ENCODE peak calls at places on chromosome 11, in seven cellular contexts. One of them, this sample, is unnamed.

GRCh38 chr11:103619480-103619879 is 417.0 kb upstream of the DDI1 start:
- DNase-seq in neural crest cell: no peak
- DNase-seq in HFFc6: peak
- DNase-seq in NCI-H1092: peak
- DNase-seq in non-pigmented ciliary epithelial cell: no peak
- DNase-seq in pancreas: no peak
- DNase-seq in stimulated activated naive CD4-positive, alpha-beta T cell: no peak
- DNase-seq in this sample: no peak

GRCh38 chr11:6650104-6650503 is 5.5 kb downstream of the DCHS1 start:
- DNase-seq in non-pigmented ciliary epithelial cell: no peak
- DNase-seq in pancreas: no peak
- DNase-seq in stimulated activated naive CD4-positive, alpha-beta T cell: no peak
- DNase-seq in HFFc6: no peak
- DNase-seq in NCI-H1092: no peak
- DNase-seq in neural crest cell: no peak
- DNase-seq in this sample: no peak

GRCh38 chr11:124302756-124303155 is 11.0 kb downstream of the OR8D1 start:
- DNase-seq in NCI-H1092: no peak
- DNase-seq in stimulated activated naive CD4-positive, alpha-beta T cell: no peak
- DNase-seq in non-pigmented ciliary epithelial cell: no peak
- DNase-seq in pancreas: no peak
- DNase-seq in neural crest cell: no peak
- DNase-seq in HFFc6: no peak
- DNase-seq in this sample: no peak

GRCh38 chr11:111977141-111978027 is 40.2 kb downstream of the DIXDC1 start:
- DNase-seq in HFFc6: peak
- DNase-seq in stimulated activated naive CD4-positive, alpha-beta T cell: no peak
- DNase-seq in neural crest cell: peak
- DNase-seq in pancreas: peak
- DNase-seq in non-pigmented ciliary epithelial cell: no peak
- DNase-seq in NCI-H1092: peak
- DNase-seq in this sample: no peak

GRCh38 chr11:116702772-116703360 is 69.9 kb downstream of the BUD13 start:
- DNase-seq in neural crest cell: no peak
- DNase-seq in NCI-H1092: peak
- DNase-seq in HFFc6: no peak
- DNase-seq in non-pigmented ciliary epithelial cell: no peak
- DNase-seq in pancreas: no peak
- DNase-seq in stimulated activated naive CD4-positive, alpha-beta T cell: no peak
- DNase-seq in this sample: no peak

GRCh38 chr11:119617343-119617713 is 111.7 kb downstream of the NECTIN1 start:
- DNase-seq in neural crest cell: no peak
- DNase-seq in pancreas: no peak
- DNase-seq in NCI-H1092: no peak
- DNase-seq in stimulated activated naive CD4-positive, alpha-beta T cell: no peak
- DNase-seq in HFFc6: no peak
- DNase-seq in non-pigmented ciliary epithelial cell: no peak
- DNase-seq in this sample: no peak

GRCh38 chr11:85088286-85088685 is 538.9 kb downstream of the DLG2 start:
- DNase-seq in pancreas: no peak
- DNase-seq in stimulated activated naive CD4-positive, alpha-beta T cell: no peak
- DNase-seq in HFFc6: no peak
- DNase-seq in neural crest cell: no peak
- DNase-seq in NCI-H1092: no peak
- DNase-seq in non-pigmented ciliary epithelial cell: peak
- DNase-seq in this sample: no peak

GRCh38 chr11:58525037-58525614 is 17.2 kb upstream of the OR5B21 start:
- DNase-seq in stimulated activated naive CD4-positive, alpha-beta T cell: peak
- DNase-seq in neural crest cell: no peak
- DNase-seq in non-pigmented ciliary epithelial cell: no peak
- DNase-seq in HFFc6: no peak
- DNase-seq in pancreas: no peak
- DNase-seq in NCI-H1092: no peak
- DNase-seq in this sample: no peak

GRCh38 chr11:70467196-70468085 is 69.1 kb downstream of the CTTN start:
- DNase-seq in pancreas: peak
- DNase-seq in neural crest cell: peak
- DNase-seq in stimulated activated naive CD4-positive, alpha-beta T cell: no peak
- DNase-seq in HFFc6: peak
- DNase-seq in NCI-H1092: peak
- DNase-seq in non-pigmented ciliary epithelial cell: no peak
- DNase-seq in this sample: no peak

GRCh38 chr11:114562166-114562916 is 2.7 kb upstream of the NXPE1 start:
- DNase-seq in NCI-H1092: no peak
- DNase-seq in non-pigmented ciliary epithelial cell: peak
- DNase-seq in neural crest cell: no peak
- DNase-seq in HFFc6: peak
- DNase-seq in stimulated activated naive CD4-positive, alpha-beta T cell: no peak
- DNase-seq in pancreas: no peak
- DNase-seq in this sample: no peak

GRCh38 chr11:8016396-8016949 is 29.3 kb downstream of the EIF3F start:
- DNase-seq in pancreas: no peak
- DNase-seq in NCI-H1092: no peak
- DNase-seq in neural crest cell: no peak
- DNase-seq in HFFc6: no peak
- DNase-seq in stimulated activated naive CD4-positive, alpha-beta T cell: no peak
- DNase-seq in non-pigmented ciliary epithelial cell: no peak
- DNase-seq in this sample: no peak

GRCh38 chr11:12086271-12087074 is 23.9 kb upstream of the MICAL2 start:
- DNase-seq in non-pigmented ciliary epithelial cell: peak
- DNase-seq in HFFc6: peak
- DNase-seq in neural crest cell: no peak
- DNase-seq in stimulated activated naive CD4-positive, alpha-beta T cell: no peak
- DNase-seq in NCI-H1092: no peak
- DNase-seq in pancreas: no peak
- DNase-seq in this sample: no peak

GRCh38 chr11:57474017-57474750 is 13.9 kb downstream of the RTN4RL2 start:
- DNase-seq in NCI-H1092: no peak
- DNase-seq in non-pigmented ciliary epithelial cell: no peak
- DNase-seq in pancreas: no peak
- DNase-seq in stimulated activated naive CD4-positive, alpha-beta T cell: peak
- DNase-seq in neural crest cell: no peak
- DNase-seq in HFFc6: no peak
- DNase-seq in this sample: peak

GRCh38 chr11:31445621-31446020 is 63.8 kb downstream of the IMMP1L start:
- DNase-seq in neural crest cell: no peak
- DNase-seq in non-pigmented ciliary epithelial cell: no peak
- DNase-seq in NCI-H1092: no peak
- DNase-seq in pancreas: no peak
- DNase-seq in stimulated activated naive CD4-positive, alpha-beta T cell: no peak
- DNase-seq in HFFc6: no peak
- DNase-seq in this sample: no peak

GRCh38 chr11:65111159-65111536 is 524 bp upstream of the TM7SF2 start:
- DNase-seq in HFFc6: no peak
- DNase-seq in pancreas: no peak
- DNase-seq in NCI-H1092: no peak
- DNase-seq in neural crest cell: no peak
- DNase-seq in non-pigmented ciliary epithelial cell: no peak
- DNase-seq in stimulated activated naive CD4-positive, alpha-beta T cell: no peak
- DNase-seq in this sample: no peak

GRCh38 chr11:123973816-123974215 is 3.8 kb downstream of the OR10S1 start:
- DNase-seq in neural crest cell: no peak
- DNase-seq in HFFc6: peak
- DNase-seq in non-pigmented ciliary epithelial cell: peak
- DNase-seq in stimulated activated naive CD4-positive, alpha-beta T cell: no peak
- DNase-seq in NCI-H1092: no peak
- DNase-seq in pancreas: no peak
- DNase-seq in this sample: no peak

GRCh38 chr11:25794804-25795203 is 537.1 kb upstream of the ANO3 start:
- DNase-seq in neural crest cell: no peak
- DNase-seq in non-pigmented ciliary epithelial cell: no peak
- DNase-seq in NCI-H1092: no peak
- DNase-seq in HFFc6: no peak
- DNase-seq in pancreas: no peak
- DNase-seq in stimulated activated naive CD4-positive, alpha-beta T cell: no peak
- DNase-seq in this sample: no peak

GRCh38 chr11:87251560-87251959 is 213.8 kb downstream of the TMEM135 start:
- DNase-seq in HFFc6: no peak
- DNase-seq in stimulated activated naive CD4-positive, alpha-beta T cell: no peak
- DNase-seq in non-pigmented ciliary epithelial cell: no peak
- DNase-seq in neural crest cell: no peak
- DNase-seq in pancreas: no peak
- DNase-seq in NCI-H1092: no peak
- DNase-seq in this sample: no peak

GRCh38 chr11:72726266-72727220 is 25.7 kb downstream of the ARAP1 start:
- DNase-seq in HFFc6: no peak
- DNase-seq in neural crest cell: no peak
- DNase-seq in non-pigmented ciliary epithelial cell: no peak
- DNase-seq in NCI-H1092: no peak
- DNase-seq in stimulated activated naive CD4-positive, alpha-beta T cell: no peak
- DNase-seq in pancreas: no peak
- DNase-seq in this sample: no peak

GRCh38 chr11:74678591-74679512 is 52.4 kb downstream of the CHRDL2 start:
- DNase-seq in HFFc6: no peak
- DNase-seq in NCI-H1092: no peak
- DNase-seq in non-pigmented ciliary epithelial cell: no peak
- DNase-seq in neural crest cell: no peak
- DNase-seq in stimulated activated naive CD4-positive, alpha-beta T cell: no peak
- DNase-seq in pancreas: no peak
- DNase-seq in this sample: no peak

GRCh38 chr11:10326080-10326964 is 21.4 kb downstream of the ADM start:
- DNase-seq in neural crest cell: no peak
- DNase-seq in stimulated activated naive CD4-positive, alpha-beta T cell: no peak
- DNase-seq in HFFc6: no peak
- DNase-seq in pancreas: peak
- DNase-seq in non-pigmented ciliary epithelial cell: no peak
- DNase-seq in NCI-H1092: no peak
- DNase-seq in this sample: no peak

GRCh38 chr11:13836666-13837065 is 125.9 kb upstream of the SPON1 start:
- DNase-seq in non-pigmented ciliary epithelial cell: no peak
- DNase-seq in HFFc6: no peak
- DNase-seq in NCI-H1092: no peak
- DNase-seq in stimulated activated naive CD4-positive, alpha-beta T cell: no peak
- DNase-seq in pancreas: no peak
- DNase-seq in neural crest cell: no peak
- DNase-seq in this sample: no peak

GRCh38 chr11:20599424-20600346 is at the start of gene SLC6A5:
- DNase-seq in HFFc6: no peak
- DNase-seq in non-pigmented ciliary epithelial cell: no peak
- DNase-seq in NCI-H1092: no peak
- DNase-seq in pancreas: peak
- DNase-seq in neural crest cell: peak
- DNase-seq in stimulated activated naive CD4-positive, alpha-beta T cell: no peak
- DNase-seq in this sample: no peak

GRCh38 chr11:63945482-63946163 is 6.8 kb downstream of the NAA40 start:
- DNase-seq in stimulated activated naive CD4-positive, alpha-beta T cell: peak
- DNase-seq in pancreas: peak
- DNase-seq in non-pigmented ciliary epithelial cell: peak
- DNase-seq in NCI-H1092: peak
- DNase-seq in HFFc6: peak
- DNase-seq in neural crest cell: peak
- DNase-seq in this sample: peak

GRCh38 chr11:33543823-33544222 is 156.8 kb downstream of the C11orf91 start:
- DNase-seq in non-pigmented ciliary epithelial cell: no peak
- DNase-seq in NCI-H1092: no peak
- DNase-seq in stimulated activated naive CD4-positive, alpha-beta T cell: no peak
- DNase-seq in HFFc6: no peak
- DNase-seq in neural crest cell: no peak
- DNase-seq in pancreas: no peak
- DNase-seq in this sample: no peak

This sample was measured in activated effector memory CD4-positive, alpha-beta T cell treated with Interleukin-2 at 50 U/mL for 16 hours.